ENCODE peak calls at places on chromosomes 13 and 19, in nine cellular contexts. M is GM20000, D is testis, O is H1, A is BJ, Y is fibroblast of lung, R is body of pancreas, V is mammary epithelial cell, P is esophagus squamous epithelium. C is an unnamed sample.

GRCh38 chr13:97492257-97492656 is 58.3 kb downstream of the RAP2A start:
- DNase-seq in A (no peak), M (no peak), V (no peak), Y (no peak), O (no peak), P (no peak), R (no peak), D (no peak), C (no peak)

GRCh38 chr19:42284066-42284501 is 15.0 kb downstream of the CIC start:
- DNase-seq in R (peak; percentile 84), P (no peak), Y (peak; percentile 70), A (no peak), V (peak; percentile 69), M (peak; percentile 98), D (peak; percentile 76), O (no peak), C (peak; percentile 94)

GRCh38 chr19:27793128-27793643 is 1419.8 kb downstream of the UQCRFS1 start:
- DNase-seq in M (peak; percentile 74), O (peak; percentile 83), V (peak; percentile 90), Y (peak; percentile 85), A (no peak), D (peak; percentile 94), R (peak; percentile 88), P (peak; percentile 57), C (peak; percentile 76)

GRCh38 chr13:76361868-76362267 is 524.3 kb downstream of the KCTD12 start:
- DNase-seq in D (no peak), Y (no peak), R (no peak), M (no peak), V (no peak), O (no peak), P (no peak), A (no peak), C (no peak)

GRCh38 chr13:43766766-43767165 is 20.0 kb downstream of the ENOX1 start:
- DNase-seq in Y (no peak), R (no peak), D (no peak), O (no peak), P (no peak), A (no peak), V (no peak), M (no peak), C (no peak)

GRCh38 chr13:105778196-105778595 is 757.3 kb downstream of the EFNB2 start:
- DNase-seq in Y (peak; percentile 94), M (no peak), P (no peak), D (no peak), A (no peak), O (no peak), R (no peak), V (peak; percentile 11), C (no peak)

GRCh38 chr13:22789916-22790315 is 390.9 kb upstream of the SGCG start:
- DNase-seq in Y (no peak), V (no peak), D (no peak), R (no peak), M (no peak), O (no peak), A (no peak), P (no peak), C (no peak)

GRCh38 chr19:29596080-29596479 is 10.0 kb upstream of the POP4 start:
- DNase-seq in M (no peak), O (no peak), D (no peak), R (no peak), V (no peak), A (no peak), P (no peak), Y (no peak), C (no peak)

GRCh38 chr13:59247166-59247565 is 916.6 kb downstream of the DIAPH3 start:
- DNase-seq in Y (no peak), R (no peak), V (no peak), M (no peak), D (no peak), P (no peak), O (no peak), A (no peak), C (no peak)

GRCh38 chr13:98942997-98943396 is 34.9 kb downstream of the DOCK9 start:
- DNase-seq in P (no peak), V (no peak), A (no peak), R (no peak), O (no peak), M (no peak), Y (no peak), D (no peak), C (no peak)

GRCh38 chr19:6478815-6479214 is 2.8 kb downstream of the DENND1C start:
- DNase-seq in P (no peak), Y (no peak), D (no peak), V (no peak), R (no peak), O (no peak), A (no peak), M (no peak), C (no peak)

GRCh38 chr13:99057310-99057975 is 79.6 kb upstream of the DOCK9 start:
- DNase-seq in A (no peak), O (no peak), D (no peak), R (no peak), Y (no peak), V (peak; percentile 27), M (no peak), P (no peak), C (no peak)

GRCh38 chr19:11355160-11356073 is at the start of gene PLPPR2:
- DNase-seq in V (peak; percentile 76), D (peak; percentile 95), R (peak; percentile 96), A (peak; percentile 47), P (peak; percentile 52), Y (peak; percentile 80), M (peak; percentile 90), O (peak; percentile 77), C (peak; percentile 91)

GRCh38 chr19:13451596-13451995 is 54.7 kb downstream of the CACNA1A start:
- DNase-seq in P (no peak), O (no peak), V (no peak), M (no peak), Y (no peak), A (no peak), D (no peak), R (no peak), C (no peak)

GRCh38 chr13:34174671-34175145 is 356.8 kb downstream of the RFC3 start:
- DNase-seq in P (no peak), D (no peak), Y (peak; percentile 46), A (peak; percentile 77), R (no peak), M (no peak), V (no peak), O (no peak), C (no peak)

GRCh38 chr13:92967923-92968322 is 258.7 kb upstream of the GPC6 start:
- DNase-seq in D (no peak), O (no peak), P (no peak), Y (peak; percentile 8), R (no peak), V (peak; percentile 9), M (no peak), A (no peak), C (no peak)

GRCh38 chr19:8973501-8974091 is 36.6 kb downstream of the MUC16 start:
- DNase-seq in Y (peak; percentile 10), P (no peak), O (no peak), A (no peak), R (no peak), M (no peak), V (no peak), D (peak; percentile 15), C (no peak)

GRCh38 chr13:45503658-45504057 is 38.9 kb downstream of the COG3 start:
- DNase-seq in R (no peak), V (no peak), A (no peak), O (no peak), Y (no peak), P (no peak), D (no peak), M (no peak), C (no peak)

GRCh38 chr19:10061717-10062310 is 24.3 kb upstream of the SHFL start:
- DNase-seq in M (no peak), Y (no peak), D (no peak), V (no peak), P (no peak), O (no peak), A (no peak), R (no peak), C (no peak)

GRCh38 chr19:11091343-11092153 is 2.3 kb downstream of the LDLR start:
- DNase-seq in M (no peak), Y (peak; percentile 99), D (peak; percentile 31), R (peak; percentile 85), A (peak; percentile 86), P (no peak), O (no peak), V (peak; percentile 97), C (no peak)

GRCh38 chr13:105874808-105875207 is 660.7 kb downstream of the EFNB2 start:
- DNase-seq in O (no peak), M (no peak), P (no peak), A (no peak), R (no peak), V (no peak), Y (no peak), D (no peak), C (no peak)

GRCh38 chr13:99151516-99151915 is 49.1 kb upstream of the UBAC2 start:
- DNase-seq in O (no peak), D (no peak), P (no peak), Y (peak; percentile 83), M (peak; percentile 26), A (peak; percentile 47), V (peak; percentile 92), R (no peak), C (no peak)

GRCh38 chr19:5953680-5954213 is 24.2 kb downstream of the RANBP3 start:
- DNase-seq in Y (peak; percentile 55), V (peak; percentile 41), A (no peak), O (no peak), P (no peak), D (no peak), R (no peak), M (no peak), C (no peak)

GRCh38 chr13:110957181-110957884 is 42.5 kb upstream of the ANKRD10 start:
- DNase-seq in Y (no peak), O (no peak), R (no peak), P (no peak), M (no peak), A (no peak), V (peak; percentile 58), D (no peak), C (no peak)
- TF ChIP-seq CTCF in Y (peak; percentile 29), O (peak; percentile 53), R (no peak), P (no peak), M (no peak), A (peak; percentile 29), V (no peak), D (no peak), C (no peak)

GRCh38 chr19:40444181-40445005 is at the start of gene SERTAD3:
- DNase-seq in M (peak; percentile 98), O (peak; percentile 85), Y (peak; percentile 91), V (peak; percentile 94), A (no peak), D (peak; percentile 98), R (peak; percentile 98), P (peak; percentile 89), C (peak; percentile 97)
- TF ChIP-seq CTCF in M (peak; percentile 5), O (peak; percentile 17), Y (peak; percentile 18), V (no peak), A (no peak), D (no peak), R (peak; percentile 20), P (peak; percentile 26), C (no peak)

GRCh38 chr13:48661112-48661511 is 7.4 kb downstream of the CYSLTR2 start:
- DNase-seq in V (no peak), M (no peak), R (no peak), Y (no peak), D (no peak), P (no peak), A (no peak), O (no peak), C (no peak)
- TF ChIP-seq CTCF in V (no peak), M (no peak), R (no peak), Y (no peak), D (no peak), P (no peak), A (no peak), O (no peak), C (no peak)

GRCh38 chr19:38497907-38498306 is 64.4 kb downstream of the RYR1 start:
- DNase-seq in P (no peak), M (no peak), V (no peak), O (no peak), D (no peak), A (no peak), Y (no peak), R (no peak), C (no peak)
- TF ChIP-seq CTCF in P (no peak), M (no peak), V (no peak), O (no peak), D (no peak), A (no peak), Y (no peak), R (no peak), C (no peak)